ENCODE peak calls at places on chromosomes 12 and 14, in four cellular contexts. E is heart right ventricle, K is lower lobe of right lung, V is iris pigment epithelial cell. W is an unnamed sample.

GRCh38 chr14:22232486-22232885 is 356.5 kb downstream of the DAD1 start:
- DNase-seq in E (no peak), V (no peak), K (no peak), W (no peak)

GRCh38 chr12:64706366-64706765 is 52.8 kb downstream of the GNS start:
- DNase-seq in E (no peak), K (no peak), V (peak; percentile 16), W (no peak)

GRCh38 chr12:12927211-12928079 is 24.5 kb downstream of the GPRC5D start:
- DNase-seq in K (peak; percentile 86), V (peak; percentile 61), E (peak; percentile 74), W (peak; percentile 50)

GRCh38 chr12:29572938-29573337 is 75.5 kb upstream of the OVCH1 start:
- DNase-seq in K (no peak), E (no peak), V (peak; percentile 47), W (no peak)

GRCh38 chr12:49023812-49024211 is 5.2 kb upstream of the PRKAG1 start:
- DNase-seq in E (no peak), V (no peak), K (no peak), W (no peak)

GRCh38 chr12:78559441-78559840 is 305.1 kb upstream of the SYT1 start:
- DNase-seq in V (peak; percentile 18), K (no peak), E (no peak), W (no peak)

GRCh38 chr12:94601972-94602517 is 48.3 kb downstream of the TMCC3 start:
- DNase-seq in V (peak; percentile 87), E (no peak), K (no peak), W (no peak)

GRCh38 chr14:76112889-76113611 is 38.7 kb upstream of the GPATCH2L start:
- DNase-seq in E (no peak), V (no peak), K (no peak), W (no peak)

GRCh38 chr14:100108042-100108825 is 43.0 kb downstream of the EVL start:
- DNase-seq in E (peak; percentile 89), K (peak; percentile 86), V (peak; percentile 49), W (peak; percentile 85)

GRCh38 chr12:79186506-79186905 is 321.9 kb downstream of the SYT1 start:
- DNase-seq in E (no peak), V (no peak), K (no peak), W (no peak)

GRCh38 chr14:105223260-105223659 is 25.1 kb upstream of the BTBD6 start:
- DNase-seq in V (no peak), K (no peak), E (no peak), W (no peak)

W was measured in stimulated activated naive CD8-positive, alpha-beta T cell treated with anti-CD3 and anti-CD28 coated beads, Interleukin-15, amount 100 ng/mL, for 72 hours.